ENCODE peak calls at places on chromosomes 2 and 18, in ten cellular contexts. One of them, this sample, is unnamed.

GRCh38 chr2:8684885-8685696 is 3.2 kb downstream of the ID2 start:
- DNase-seq in coronary artery: peak
- DNase-seq in stimulated activated CD8-positive, alpha-beta memory T cell treated with anti-CD3 and anti-CD28 coated beads, Interleukin-4, amount 100 ng/mL, for 1 hour: no peak
- DNase-seq in glomerular endothelial cell: no peak
- DNase-seq in astrocyte of the spinal cord: peak
- DNase-seq in fibroblast of mammary gland: no peak
- DNase-seq in activated CD8-positive, alpha-beta memory T cell treated with anti-CD3 and anti-CD28 coated beads for 48 hours: peak
- DNase-seq in Karpas-422: no peak
- DNase-seq in natural killer cell: no peak
- DNase-seq in NCI-H1092 treated with DMSO at 0.1 percent for 48 hours: peak
- DNase-seq in this sample: no peak

GRCh38 chr18:79755496-79756142 is 42.1 kb upstream of the KCNG2 start:
- DNase-seq in glomerular endothelial cell: no peak
- DNase-seq in activated CD8-positive, alpha-beta memory T cell treated with anti-CD3 and anti-CD28 coated beads for 48 hours: no peak
- DNase-seq in stimulated activated CD8-positive, alpha-beta memory T cell treated with anti-CD3 and anti-CD28 coated beads, Interleukin-4, amount 100 ng/mL, for 1 hour: no peak
- DNase-seq in astrocyte of the spinal cord: no peak
- DNase-seq in NCI-H1092 treated with DMSO at 0.1 percent for 48 hours: no peak
- DNase-seq in fibroblast of mammary gland: no peak
- DNase-seq in natural killer cell: no peak
- DNase-seq in coronary artery: no peak
- DNase-seq in Karpas-422: no peak
- DNase-seq in this sample: no peak

GRCh38 chr18:58195278-58195721 is 151.3 kb downstream of the NEDD4L start:
- DNase-seq in fibroblast of mammary gland: no peak
- DNase-seq in glomerular endothelial cell: no peak
- DNase-seq in stimulated activated CD8-positive, alpha-beta memory T cell treated with anti-CD3 and anti-CD28 coated beads, Interleukin-4, amount 100 ng/mL, for 1 hour: no peak
- DNase-seq in coronary artery: no peak
- DNase-seq in activated CD8-positive, alpha-beta memory T cell treated with anti-CD3 and anti-CD28 coated beads for 48 hours: no peak
- DNase-seq in Karpas-422: peak
- DNase-seq in astrocyte of the spinal cord: no peak
- DNase-seq in natural killer cell: no peak
- DNase-seq in NCI-H1092 treated with DMSO at 0.1 percent for 48 hours: peak
- DNase-seq in this sample: no peak

GRCh38 chr2:177460973-177461585 is 68.5 kb downstream of the AGPS start:
- DNase-seq in astrocyte of the spinal cord: no peak
- DNase-seq in Karpas-422: no peak
- DNase-seq in activated CD8-positive, alpha-beta memory T cell treated with anti-CD3 and anti-CD28 coated beads for 48 hours: no peak
- DNase-seq in natural killer cell: no peak
- DNase-seq in stimulated activated CD8-positive, alpha-beta memory T cell treated with anti-CD3 and anti-CD28 coated beads, Interleukin-4, amount 100 ng/mL, for 1 hour: no peak
- DNase-seq in fibroblast of mammary gland: no peak
- DNase-seq in coronary artery: no peak
- DNase-seq in NCI-H1092 treated with DMSO at 0.1 percent for 48 hours: no peak
- DNase-seq in glomerular endothelial cell: no peak
- DNase-seq in this sample: no peak

GRCh38 chr2:150303281-150303680 is 184.2 kb downstream of the RND3 start:
- DNase-seq in Karpas-422: no peak
- DNase-seq in activated CD8-positive, alpha-beta memory T cell treated with anti-CD3 and anti-CD28 coated beads for 48 hours: no peak
- DNase-seq in glomerular endothelial cell: no peak
- DNase-seq in coronary artery: no peak
- DNase-seq in stimulated activated CD8-positive, alpha-beta memory T cell treated with anti-CD3 and anti-CD28 coated beads, Interleukin-4, amount 100 ng/mL, for 1 hour: no peak
- DNase-seq in NCI-H1092 treated with DMSO at 0.1 percent for 48 hours: no peak
- DNase-seq in fibroblast of mammary gland: peak
- DNase-seq in natural killer cell: no peak
- DNase-seq in astrocyte of the spinal cord: no peak
- DNase-seq in this sample: no peak

GRCh38 chr2:173159794-173160463 is 84.3 kb downstream of the MAP3K20 start:
- DNase-seq in NCI-H1092 treated with DMSO at 0.1 percent for 48 hours: no peak
- DNase-seq in coronary artery: peak
- DNase-seq in glomerular endothelial cell: no peak
- DNase-seq in activated CD8-positive, alpha-beta memory T cell treated with anti-CD3 and anti-CD28 coated beads for 48 hours: no peak
- DNase-seq in astrocyte of the spinal cord: peak
- DNase-seq in Karpas-422: no peak
- DNase-seq in stimulated activated CD8-positive, alpha-beta memory T cell treated with anti-CD3 and anti-CD28 coated beads, Interleukin-4, amount 100 ng/mL, for 1 hour: no peak
- DNase-seq in natural killer cell: no peak
- DNase-seq in fibroblast of mammary gland: peak
- DNase-seq in this sample: peak

GRCh38 chr2:37768491-37768925 is 97.1 kb upstream of the CDC42EP3 start:
- DNase-seq in Karpas-422: no peak
- DNase-seq in NCI-H1092 treated with DMSO at 0.1 percent for 48 hours: no peak
- DNase-seq in coronary artery: peak
- DNase-seq in stimulated activated CD8-positive, alpha-beta memory T cell treated with anti-CD3 and anti-CD28 coated beads, Interleukin-4, amount 100 ng/mL, for 1 hour: no peak
- DNase-seq in activated CD8-positive, alpha-beta memory T cell treated with anti-CD3 and anti-CD28 coated beads for 48 hours: no peak
- DNase-seq in glomerular endothelial cell: no peak
- DNase-seq in astrocyte of the spinal cord: peak
- DNase-seq in fibroblast of mammary gland: peak
- DNase-seq in natural killer cell: no peak
- DNase-seq in this sample: no peak

GRCh38 chr2:162312853-162313252 is 5.6 kb downstream of the IFIH1 start:
- DNase-seq in activated CD8-positive, alpha-beta memory T cell treated with anti-CD3 and anti-CD28 coated beads for 48 hours: no peak
- DNase-seq in Karpas-422: no peak
- DNase-seq in coronary artery: no peak
- DNase-seq in natural killer cell: no peak
- DNase-seq in NCI-H1092 treated with DMSO at 0.1 percent for 48 hours: no peak
- DNase-seq in astrocyte of the spinal cord: no peak
- DNase-seq in fibroblast of mammary gland: no peak
- DNase-seq in glomerular endothelial cell: no peak
- DNase-seq in stimulated activated CD8-positive, alpha-beta memory T cell treated with anti-CD3 and anti-CD28 coated beads, Interleukin-4, amount 100 ng/mL, for 1 hour: no peak
- DNase-seq in this sample: no peak

GRCh38 chr2:39542523-39542922 is 105.4 kb upstream of the MAP4K3 start:
- DNase-seq in coronary artery: no peak
- DNase-seq in Karpas-422: no peak
- DNase-seq in NCI-H1092 treated with DMSO at 0.1 percent for 48 hours: no peak
- DNase-seq in activated CD8-positive, alpha-beta memory T cell treated with anti-CD3 and anti-CD28 coated beads for 48 hours: no peak
- DNase-seq in astrocyte of the spinal cord: no peak
- DNase-seq in glomerular endothelial cell: no peak
- DNase-seq in fibroblast of mammary gland: no peak
- DNase-seq in stimulated activated CD8-positive, alpha-beta memory T cell treated with anti-CD3 and anti-CD28 coated beads, Interleukin-4, amount 100 ng/mL, for 1 hour: no peak
- DNase-seq in natural killer cell: no peak
- DNase-seq in this sample: no peak